ENCODE peak calls at places on chromosomes 2 and 18, in five cellular contexts. D, E, J, L and V are unnamed samples.

GRCh38 chr2:9800639-9800974 is 42.7 kb upstream of the TAF1B start:
- DNase-seq in D (no peak), E (no peak), J (no peak), L (no peak), V (no peak)

GRCh38 chr18:11587846-11588245 is 21.6 kb upstream of the SLC35G4 start:
- DNase-seq in D (no peak), E (no peak), J (no peak), L (no peak), V (no peak)

GRCh38 chr18:57311472-57311871 is 40.9 kb upstream of the ST8SIA3 start:
- DNase-seq in D (no peak), E (no peak), J (no peak), L (no peak), V (no peak)

GRCh38 chr2:46430992-46431391 is 48.4 kb upstream of the TMEM247 start:
- DNase-seq in D (no peak), E (no peak), J (no peak), L (no peak), V (no peak)

GRCh38 chr2:200966770-200967169 is 3.3 kb upstream of the ORC2 start:
- DNase-seq in D (peak; percentile 81), E (no peak), J (no peak), L (no peak), V (peak; percentile 26)

GRCh38 chr2:28981016-28981441 is at the start of gene TOGARAM2:
- DNase-seq in D (no peak), E (peak; percentile 23), J (no peak), L (no peak), V (no peak)

GRCh38 chr2:90645-91312 is 44.5 kb upstream of the FAM110C start:
- DNase-seq in D (no peak), E (no peak), J (no peak), L (peak; percentile 70), V (no peak)

GRCh38 chr2:27497288-27497627 is 619 bp downstream of the GCKR start:
- DNase-seq in D (no peak), E (no peak), J (no peak), L (no peak), V (no peak)

GRCh38 chr2:236939751-236940229 is 145.9 kb upstream of the COPS8 start:
- DNase-seq in D (peak; percentile 10), E (no peak), J (no peak), L (no peak), V (no peak)

GRCh38 chr2:17749753-17750438 is 3.7 kb downstream of the SMC6 start:
- DNase-seq in D (no peak), E (no peak), J (no peak), L (no peak), V (no peak)
- TF ChIP-seq CTCF in D (no peak), E (no peak), J (no peak), L (no peak), V (no peak)

GRCh38 chr18:805755-806110 is 6.3 kb downstream of the YES1 start:
- DNase-seq in D (no peak), E (no peak), J (no peak), L (no peak), V (no peak)
- H3K27me3 ChIP-seq in D (no peaks in the 10 kb centered on the region), E (no peaks in the 10 kb centered on the region), J (no peaks in the 10 kb centered on the region), L (no peaks in the 10 kb centered on the region), V (no peaks in the 10 kb centered on the region)

GRCh38 chr18:58619554-58619915 is 9.4 kb downstream of the ALPK2 start:
- DNase-seq in D (peak; percentile 61), E (no peak), J (no peak), L (no peak), V (no peak)

GRCh38 chr18:58616446-58616845 is 12.4 kb downstream of the ALPK2 start:
- DNase-seq in D (no peak), E (no peak), J (no peak), L (no peak), V (no peak)

GRCh38 chr18:58615150-58616132 is 13.4 kb downstream of the ALPK2 start:
- DNase-seq in D (no peak), E (no peak), J (peak; percentile 56), L (no peak), V (no peak)

GRCh38 chr18:58624011-58624410 is 4.9 kb downstream of the ALPK2 start:
- DNase-seq in D (no peak), E (no peak), J (no peak), L (no peak), V (no peak)

DNA sequence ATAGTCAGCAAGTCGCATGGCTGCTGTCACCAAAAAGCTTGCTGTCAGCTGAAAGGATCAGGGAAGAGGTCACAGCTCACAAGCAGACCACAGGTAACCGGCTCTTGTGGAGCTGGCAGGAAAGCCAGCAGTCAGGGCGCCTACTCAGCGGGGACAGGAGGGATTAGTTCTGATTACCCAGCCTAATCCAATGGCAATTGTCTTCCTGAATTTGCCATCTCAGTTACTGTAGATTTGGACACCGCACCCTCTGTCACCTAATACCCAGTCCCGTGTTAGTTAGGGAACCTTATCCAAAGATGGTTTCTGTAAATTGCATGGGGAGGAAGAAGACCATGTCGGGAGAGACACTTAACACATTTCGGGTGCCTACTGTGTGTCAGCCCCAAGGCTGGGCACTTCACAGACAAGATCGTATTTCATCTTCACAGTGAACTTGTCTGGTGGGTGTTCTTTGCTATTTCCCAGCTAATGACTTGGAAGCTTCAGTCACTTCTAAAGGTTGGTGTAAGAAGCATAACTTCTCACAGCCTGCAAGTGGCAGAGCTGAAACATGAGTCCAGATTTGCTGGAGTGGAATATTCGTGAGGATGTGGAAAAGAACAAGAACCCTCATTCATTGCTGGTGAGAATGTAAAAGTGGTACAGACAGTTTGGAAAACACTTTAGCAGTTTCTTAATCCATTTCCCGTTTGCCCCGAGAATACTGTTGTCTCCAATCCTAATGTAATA is 9.9 kb downstream of the ALPK2 start:
- DNase-seq in D (peak; percentile 59), E (no peak), J (no peak), L (no peak), V (no peak)
- TF ChIP-seq CTCF in D (no peak), E (no peak), J (no peak), L (no peak), V (peak; percentile 13)

GRCh38 chr18:46402945-46403344 is 254.1 kb downstream of the LOXHD1 start:
- DNase-seq in D (no peak), E (no peak), J (no peak), L (no peak), V (no peak)
- H3K27me3 ChIP-seq in D (no peaks in the 10 kb centered on the region), E (peaks cover 2% of the 10 kb centered on the region), J (no peaks in the 10 kb centered on the region), L (no peaks in the 10 kb centered on the region), V (peaks cover 1% of the 10 kb centered on the region)